ENCODE peak calls at places on chromosomes 7 and 10, in four cellular contexts. Q, Z, E and U are unnamed samples.

GRCh38 chr10:11386044-11386443 is 225.4 kb downstream of the USP6NL start:
- DNase-seq in Q (no peak), E (no peak), Z (no peak), U (no peak)

GRCh38 chr10:113648478-113648877 is 15.4 kb downstream of the NRAP start:
- DNase-seq in Z (no peak), Q (no peak), E (no peak), U (no peak)

GRCh38 chr10:124594240-124594639 is 132.6 kb downstream of the LHPP start:
- DNase-seq in Z (no peak), Q (no peak), E (no peak), U (no peak)

GRCh38 chr10:93893646-93894515 is at the start of gene SLC35G1:
- DNase-seq in Q (peak), E (peak), Z (peak), U (peak)

GRCh38 chr7:101154693-101155102 is 422 bp downstream of the AP1S1 start:
- DNase-seq in Q (no peak), E (no peak), Z (no peak), U (no peak)

GRCh38 chr7:131619336-131620305 is 63.2 kb upstream of the PODXL start:
- DNase-seq in Z (no peak), Q (no peak), E (no peak), U (no peak)

GRCh38 chr7:132298782-132299181 is 277.5 kb downstream of the PLXNA4 start:
- DNase-seq in Q (no peak), Z (no peak), E (no peak), U (no peak)

GRCh38 chr10:79399242-79399831 is 46.1 kb downstream of the ZCCHC24 start:
- DNase-seq in Z (no peak), E (peak), Q (no peak), U (no peak)

GRCh38 chr7:38306914-38307313 is 33.5 kb upstream of the TARP start:
- DNase-seq in Q (no peak), Z (no peak), E (no peak), U (no peak)

GRCh38 chr10:119346063-119346835 is 138.9 kb downstream of the GRK5 start:
- DNase-seq in Z (no peak), Q (no peak), E (no peak), U (no peak)

GRCh38 chr10:101112799-101113594 is 18.1 kb upstream of the TLX1 start:
- DNase-seq in Z (no peak), Q (no peak), E (no peak), U (peak)

GRCh38 chr7:141362580-141363435 is 188.4 kb upstream of the AGK start:
- DNase-seq in Q (no peak), E (no peak), Z (peak), U (no peak)

GRCh38 chr7:69630292-69630691 is 32.0 kb downstream of the AUTS2 start:
- DNase-seq in Z (no peak), Q (no peak), E (no peak), U (no peak)

GRCh38 chr7:95509199-95509598 is 23.5 kb downstream of the ASB4 start:
- DNase-seq in Q (no peak), Z (no peak), E (no peak), U (peak)

GRCh38 chr10:130257897-130258296 is 121.7 kb downstream of the GLRX3 start:
- DNase-seq in Z (no peak), E (no peak), Q (no peak), U (no peak)

GRCh38 chr7:388961-389701 is 99.2 kb downstream of the FOXL3 start:
- DNase-seq in Z (no peak), E (no peak), Q (no peak), U (no peak)

GRCh38 chr10:86664370-86665217 is 3.7 kb upstream of the LDB3 start:
- DNase-seq in Q (no peak), Z (no peak), E (no peak), U (no peak)

GRCh38 chr7:96093435-96093834 is 228.5 kb downstream of the SLC25A13 start:
- DNase-seq in Z (no peak), E (no peak), Q (no peak), U (no peak)

GRCh38 chr7:35991511-35992232 is 161.4 kb upstream of the EEPD1 start:
- DNase-seq in Q (no peak), Z (no peak), E (no peak), U (peak)
- TF ChIP-seq CHD4 in Q (no peak), Z (no peak), E (no peak), U (no peak)

GRCh38 chr7:50505553-50505952 is 55.4 kb upstream of the FIGNL1 start:
- DNase-seq in E (no peak), Z (no peak), Q (no peak), U (no peak)

GRCh38 chr7:50502001-50502684 is 52.0 kb upstream of the FIGNL1 start:
- DNase-seq in Q (no peak), E (no peak), Z (no peak), U (no peak)

GRCh38 chr7:50499092-50499491 is 48.9 kb upstream of the FIGNL1 start:
- DNase-seq in Q (no peak), Z (no peak), E (peak), U (no peak)

GRCh38 chr7:50504646-50505546 is 54.7 kb upstream of the FIGNL1 start:
- DNase-seq in E (no peak), Z (no peak), Q (no peak), U (no peak)

DNA sequence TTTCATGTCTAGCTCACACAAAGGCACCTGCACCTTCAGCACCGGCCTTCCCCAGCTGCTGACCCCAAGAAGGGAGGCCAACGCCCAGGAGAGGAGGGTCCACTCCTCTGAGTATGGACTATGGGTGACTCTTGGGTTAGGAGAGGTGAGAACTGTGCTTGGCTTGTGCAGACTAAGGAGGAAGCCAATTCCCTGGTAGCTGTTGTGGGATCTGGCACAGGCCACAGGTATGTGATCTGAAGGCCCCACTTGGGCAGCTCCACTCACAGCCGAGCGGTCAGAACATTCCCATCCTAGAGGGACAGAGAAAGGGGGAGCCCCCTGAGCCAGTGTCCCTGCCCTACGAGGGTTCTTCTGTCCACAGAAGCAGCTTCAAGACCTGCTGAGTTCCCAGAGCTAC is 52.8 kb upstream of the FIGNL1 start:
- DNase-seq in Z (no peak), E (no peak), Q (no peak), U (no peak)
- TF ChIP-seq CHD4 in Z (no peak), E (no peak), Q (no peak), U (no peak)

GRCh38 chr10:65751896-65752295 is 1173.9 kb upstream of the LRRTM3 start:
- DNase-seq in Q (no peak), Z (no peak), E (no peak), U (no peak)
- TF ChIP-seq CHD4 in Q (no peak), Z (no peak), E (no peak), U (no peak)

GRCh38 chr7:122290476-122290875 is 14.1 kb downstream of the FEZF1 start:
- DNase-seq in Q (no peak), E (no peak), Z (no peak), U (no peak)

GRCh38 chr7:122289426-122289825 is 15.1 kb downstream of the FEZF1 start:
- DNase-seq in Z (no peak), E (no peak), Q (no peak), U (no peak)

DNA sequence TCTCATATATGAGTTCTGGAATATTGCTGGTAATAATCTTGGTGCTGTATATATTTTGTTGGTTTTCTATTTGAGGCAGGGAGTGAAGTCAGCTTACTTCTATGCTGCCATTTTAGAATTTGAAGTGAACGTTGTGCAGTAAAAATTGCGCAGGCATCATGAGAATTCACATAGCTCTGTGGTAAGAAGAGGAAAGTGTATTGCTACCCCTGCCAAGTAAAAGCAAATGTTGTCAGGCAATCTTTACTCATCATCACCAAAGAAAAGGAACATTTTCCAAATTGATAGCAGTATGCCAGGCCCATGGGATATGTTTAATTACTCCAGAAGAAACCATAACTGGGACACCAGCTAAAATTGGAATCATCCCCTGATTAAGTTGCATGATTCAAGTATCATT is 13.4 kb downstream of the FEZF1 start:
- DNase-seq in Q (no peak), E (no peak), Z (no peak), U (no peak)
- TF ChIP-seq CHD4 in Q (no peak), E (no peak), Z (no peak), U (no peak)

DNA sequence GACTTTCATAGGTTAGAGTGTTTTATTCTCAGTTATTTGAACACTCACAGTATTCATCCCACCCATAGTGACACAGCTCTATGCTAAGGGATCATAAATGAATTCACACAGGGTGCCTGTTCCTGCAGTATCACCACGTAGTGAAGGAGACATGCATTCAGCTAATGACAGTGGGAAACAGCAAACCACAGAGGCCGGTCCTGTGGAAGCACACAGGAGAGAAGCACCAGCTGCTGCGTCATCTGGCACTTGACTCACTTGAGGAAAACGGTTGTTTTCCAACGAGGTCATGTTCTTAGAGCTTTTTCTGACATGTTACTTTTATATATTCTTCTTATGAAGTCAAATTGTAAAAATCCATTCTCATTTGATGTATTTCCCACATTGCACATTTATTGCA is 73.0 kb downstream of the UBE3C start:
- DNase-seq in E (no peak), Z (no peak), Q (no peak), U (no peak)
- TF ChIP-seq CHD4 in E (no peak), Z (no peak), Q (no peak), U (no peak)

DNA sequence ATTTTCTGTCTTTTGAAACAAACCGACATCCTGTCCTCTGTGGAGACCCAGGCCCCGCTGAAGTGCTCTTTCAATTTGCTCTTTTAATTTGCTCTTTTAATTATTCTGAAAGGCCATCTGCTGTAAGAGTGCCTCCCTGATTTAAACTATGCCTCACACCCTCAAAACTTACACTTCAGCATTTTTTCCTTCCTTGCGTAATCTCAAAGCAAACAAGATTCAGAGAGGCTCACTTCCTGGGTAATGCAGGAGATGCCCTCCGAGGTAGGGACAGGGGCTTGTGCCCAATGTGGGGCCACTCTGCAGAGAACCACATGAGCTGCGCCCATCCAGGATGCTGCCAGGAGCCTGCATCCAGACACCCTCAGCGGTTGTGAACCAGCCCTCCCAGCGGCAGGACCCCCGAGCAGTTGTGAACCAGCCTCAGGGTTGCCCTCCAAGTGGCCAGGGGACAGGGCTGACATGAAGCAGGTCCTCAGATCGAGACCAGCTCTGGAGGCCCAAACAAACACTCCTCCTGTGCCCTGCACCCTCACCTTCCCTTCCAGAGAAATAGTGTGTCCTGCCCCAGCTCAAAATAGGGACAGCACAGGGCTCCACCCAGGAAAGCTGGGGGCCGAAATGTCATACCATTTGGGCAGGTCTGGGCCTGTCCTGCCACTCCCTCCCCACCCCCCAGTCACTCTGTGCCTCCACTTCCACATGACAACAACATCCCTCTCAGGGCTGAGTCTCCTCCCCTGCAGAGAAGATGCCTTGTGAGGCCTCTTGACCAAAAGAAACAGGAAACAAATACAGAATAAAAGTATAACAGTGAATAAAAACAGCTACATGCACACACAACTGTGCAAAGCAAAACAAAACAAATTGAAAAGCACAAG is 190.4 kb downstream of the PTPRN2 start:
- DNase-seq in Q (no peak), Z (no peak), E (no peak), U (peak)
- TF ChIP-seq CHD4 in Q (no peak), Z (no peak), E (no peak), U (no peak)

GRCh38 chr7:21028186-21028989 is 241.7 kb upstream of the SP8 start:
- DNase-seq in Q (no peak), Z (no peak), E (no peak), U (no peak)
- TF ChIP-seq CHD4 in Q (no peak), Z (no peak), E (no peak), U (no peak)